ENCODE peak calls at places on chromosomes 4 and X, in six cellular contexts. One of them, this sample, is unnamed.
A peak's percentile ranks its signal among the peaks of the same experiment; 100 is the strongest.

GRCh38 chr4:528835-529234 is 29.8 kb downstream of the PIGG start:
- DNase-seq in upper lobe of left lung: no peak
- DNase-seq in central memory CD8-positive, alpha-beta T cell: no peak
- DNase-seq in DMS153: no peak
- DNase-seq in stimulated activated CD4-positive, alpha-beta T cell treated with anti-CD3 and anti-CD28 coated beads, Interleukin-12 subunit alpha, Interleukin-12 subunit beta, amount 100 ng/mL, for 24 hours: no peak
- DNase-seq in EH: no peak
- DNase-seq in this sample: no peak

GRCh38 chrX:130179170-130179569 is 7.4 kb downstream of the RAB33A start:
- DNase-seq in DMS153: no peak
- DNase-seq in stimulated activated CD4-positive, alpha-beta T cell treated with anti-CD3 and anti-CD28 coated beads, Interleukin-12 subunit alpha, Interleukin-12 subunit beta, amount 100 ng/mL, for 24 hours: no peak
- DNase-seq in EH: no peak
- DNase-seq in central memory CD8-positive, alpha-beta T cell: no peak
- DNase-seq in upper lobe of left lung: no peak
- DNase-seq in this sample: no peak

GRCh38 chr4:101018836-101019235 is 328.5 kb downstream of the PPP3CA start:
- DNase-seq in stimulated activated CD4-positive, alpha-beta T cell treated with anti-CD3 and anti-CD28 coated beads, Interleukin-12 subunit alpha, Interleukin-12 subunit beta, amount 100 ng/mL, for 24 hours: no peak
- DNase-seq in upper lobe of left lung: no peak
- DNase-seq in EH: no peak
- DNase-seq in DMS153: no peak
- DNase-seq in central memory CD8-positive, alpha-beta T cell: no peak
- DNase-seq in this sample: no peak

GRCh38 chrX:89034679-89035078 is 287.7 kb downstream of the CPXCR1 start:
- DNase-seq in central memory CD8-positive, alpha-beta T cell: no peak
- DNase-seq in stimulated activated CD4-positive, alpha-beta T cell treated with anti-CD3 and anti-CD28 coated beads, Interleukin-12 subunit alpha, Interleukin-12 subunit beta, amount 100 ng/mL, for 24 hours: no peak
- DNase-seq in upper lobe of left lung: no peak
- DNase-seq in EH: no peak
- DNase-seq in DMS153: no peak
- DNase-seq in this sample: no peak

GRCh38 chrX:153517421-153517820 is at the start of gene ATP2B3:
- DNase-seq in central memory CD8-positive, alpha-beta T cell: no peak
- DNase-seq in upper lobe of left lung: no peak
- DNase-seq in EH: no peak
- DNase-seq in stimulated activated CD4-positive, alpha-beta T cell treated with anti-CD3 and anti-CD28 coated beads, Interleukin-12 subunit alpha, Interleukin-12 subunit beta, amount 100 ng/mL, for 24 hours: no peak
- DNase-seq in DMS153: no peak
- DNase-seq in this sample: no peak

GRCh38 chrX:39125834-39126233 is 324.6 kb downstream of the MID1IP1 start:
- DNase-seq in DMS153: no peak
- DNase-seq in stimulated activated CD4-positive, alpha-beta T cell treated with anti-CD3 and anti-CD28 coated beads, Interleukin-12 subunit alpha, Interleukin-12 subunit beta, amount 100 ng/mL, for 24 hours: no peak
- DNase-seq in EH: no peak
- DNase-seq in central memory CD8-positive, alpha-beta T cell: no peak
- DNase-seq in upper lobe of left lung: no peak
- DNase-seq in this sample: no peak

GRCh38 chr4:110245567-110245966 is 47.2 kb upstream of the ELOVL6 start:
- DNase-seq in upper lobe of left lung: no peak
- DNase-seq in stimulated activated CD4-positive, alpha-beta T cell treated with anti-CD3 and anti-CD28 coated beads, Interleukin-12 subunit alpha, Interleukin-12 subunit beta, amount 100 ng/mL, for 24 hours: no peak
- DNase-seq in DMS153: no peak
- DNase-seq in EH: peak; percentile 45
- DNase-seq in central memory CD8-positive, alpha-beta T cell: no peak
- DNase-seq in this sample: no peak

GRCh38 chrX:115582871-115583729 is 22.1 kb downstream of the PLS3 start:
- DNase-seq in stimulated activated CD4-positive, alpha-beta T cell treated with anti-CD3 and anti-CD28 coated beads, Interleukin-12 subunit alpha, Interleukin-12 subunit beta, amount 100 ng/mL, for 24 hours: no peak
- DNase-seq in DMS153: no peak
- DNase-seq in upper lobe of left lung: no peak
- DNase-seq in central memory CD8-positive, alpha-beta T cell: no peak
- DNase-seq in EH: peak; percentile 69
- DNase-seq in this sample: no peak

GRCh38 chr4:33561259-33561658 is 2683.1 kb downstream of the ARAP2 start:
- DNase-seq in central memory CD8-positive, alpha-beta T cell: no peak
- DNase-seq in EH: no peak
- DNase-seq in DMS153: no peak
- DNase-seq in upper lobe of left lung: no peak
- DNase-seq in stimulated activated CD4-positive, alpha-beta T cell treated with anti-CD3 and anti-CD28 coated beads, Interleukin-12 subunit alpha, Interleukin-12 subunit beta, amount 100 ng/mL, for 24 hours: no peak
- DNase-seq in this sample: no peak

GRCh38 chr4:25977397-25978170 is 63.6 kb downstream of the SMIM20 start:
- DNase-seq in stimulated activated CD4-positive, alpha-beta T cell treated with anti-CD3 and anti-CD28 coated beads, Interleukin-12 subunit alpha, Interleukin-12 subunit beta, amount 100 ng/mL, for 24 hours: no peak
- DNase-seq in central memory CD8-positive, alpha-beta T cell: no peak
- DNase-seq in EH: no peak
- DNase-seq in upper lobe of left lung: no peak
- DNase-seq in DMS153: no peak
- DNase-seq in this sample: no peak

GRCh38 chrX:66074920-66075879 is 35.3 kb upstream of the VSIG4 start:
- DNase-seq in DMS153: no peak
- DNase-seq in stimulated activated CD4-positive, alpha-beta T cell treated with anti-CD3 and anti-CD28 coated beads, Interleukin-12 subunit alpha, Interleukin-12 subunit beta, amount 100 ng/mL, for 24 hours: peak; percentile 15
- DNase-seq in upper lobe of left lung: no peak
- DNase-seq in EH: peak; percentile 2
- DNase-seq in central memory CD8-positive, alpha-beta T cell: no peak
- DNase-seq in this sample: peak; percentile 55

GRCh38 chr4:180101348-180102083 is 2141.7 kb upstream of the TENM3 start:
- DNase-seq in DMS153: no peak
- DNase-seq in stimulated activated CD4-positive, alpha-beta T cell treated with anti-CD3 and anti-CD28 coated beads, Interleukin-12 subunit alpha, Interleukin-12 subunit beta, amount 100 ng/mL, for 24 hours: no peak
- DNase-seq in central memory CD8-positive, alpha-beta T cell: no peak
- DNase-seq in EH: no peak
- DNase-seq in upper lobe of left lung: peak; percentile 52
- DNase-seq in this sample: no peak

GRCh38 chrX:47093248-47093647 is 15.0 kb downstream of the RGN start:
- DNase-seq in stimulated activated CD4-positive, alpha-beta T cell treated with anti-CD3 and anti-CD28 coated beads, Interleukin-12 subunit alpha, Interleukin-12 subunit beta, amount 100 ng/mL, for 24 hours: no peak
- DNase-seq in DMS153: no peak
- DNase-seq in EH: peak; percentile 36
- DNase-seq in upper lobe of left lung: no peak
- DNase-seq in central memory CD8-positive, alpha-beta T cell: no peak
- DNase-seq in this sample: no peak

GRCh38 chr4:111960241-111960667 is 185.0 kb upstream of the FAM241A start:
- DNase-seq in upper lobe of left lung: no peak
- DNase-seq in stimulated activated CD4-positive, alpha-beta T cell treated with anti-CD3 and anti-CD28 coated beads, Interleukin-12 subunit alpha, Interleukin-12 subunit beta, amount 100 ng/mL, for 24 hours: no peak
- DNase-seq in DMS153: no peak
- DNase-seq in central memory CD8-positive, alpha-beta T cell: no peak
- DNase-seq in EH: peak; percentile 82
- DNase-seq in this sample: no peak

GRCh38 chr4:141759796-141760425 is 123.5 kb downstream of the IL15 start:
- DNase-seq in central memory CD8-positive, alpha-beta T cell: no peak
- DNase-seq in stimulated activated CD4-positive, alpha-beta T cell treated with anti-CD3 and anti-CD28 coated beads, Interleukin-12 subunit alpha, Interleukin-12 subunit beta, amount 100 ng/mL, for 24 hours: no peak
- DNase-seq in EH: peak; percentile 52
- DNase-seq in upper lobe of left lung: no peak
- DNase-seq in DMS153: no peak
- DNase-seq in this sample: no peak

GRCh38 chrX:156005144-156005543 is 7.6 kb downstream of the IL9R start:
- DNase-seq in EH: no peak
- DNase-seq in stimulated activated CD4-positive, alpha-beta T cell treated with anti-CD3 and anti-CD28 coated beads, Interleukin-12 subunit alpha, Interleukin-12 subunit beta, amount 100 ng/mL, for 24 hours: no peak
- DNase-seq in DMS153: no peak
- DNase-seq in upper lobe of left lung: no peak
- DNase-seq in central memory CD8-positive, alpha-beta T cell: no peak
- DNase-seq in this sample: no peak